ENCODE peak calls at places on chromosome 1, in six cellular contexts. One of them, this sample, is unnamed.

GRCh38 chr1:154992721-154993571 is 440 bp upstream of the LENEP start:
- DNase-seq in SK-N-SH: no peak
- DNase-seq in Panc1: no peak
- DNase-seq in A549: no peak
- DNase-seq in GM23338: peak
- DNase-seq in HCT116: no peak
- DNase-seq in this sample: peak

GRCh38 chr1:43035821-43036456 is 77.3 kb upstream of the SLC2A1 start:
- DNase-seq in HCT116: no peak
- DNase-seq in GM23338: peak
- DNase-seq in Panc1: no peak
- DNase-seq in A549: no peak
- DNase-seq in SK-N-SH: no peak
- DNase-seq in this sample: no peak

GRCh38 chr1:174884001-174884400 is 115.7 kb upstream of the CACYBP start:
- DNase-seq in GM23338: no peak
- DNase-seq in A549: no peak
- DNase-seq in HCT116: no peak
- DNase-seq in SK-N-SH: no peak
- DNase-seq in Panc1: no peak
- DNase-seq in this sample: no peak

GRCh38 chr1:42979888-42980800 is 21.5 kb upstream of the SLC2A1 start:
- DNase-seq in SK-N-SH: no peak
- DNase-seq in HCT116: no peak
- DNase-seq in GM23338: no peak
- DNase-seq in A549: no peak
- DNase-seq in Panc1: no peak
- DNase-seq in this sample: no peak

GRCh38 chr1:43274125-43274803 is 4.5 kb downstream of the TMEM125 start:
- DNase-seq in Panc1: no peak
- DNase-seq in SK-N-SH: no peak
- DNase-seq in HCT116: no peak
- DNase-seq in A549: no peak
- DNase-seq in GM23338: peak
- DNase-seq in this sample: peak

GRCh38 chr1:98981917-98982513 is 22.6 kb downstream of the PLPPR5 start:
- DNase-seq in SK-N-SH: no peak
- DNase-seq in GM23338: no peak
- DNase-seq in HCT116: no peak
- DNase-seq in A549: no peak
- DNase-seq in Panc1: no peak
- DNase-seq in this sample: no peak

GRCh38 chr1:119080586-119080985 is 59.9 kb downstream of the WARS2 start:
- DNase-seq in GM23338: peak
- DNase-seq in HCT116: no peak
- DNase-seq in SK-N-SH: no peak
- DNase-seq in A549: no peak
- DNase-seq in Panc1: no peak
- DNase-seq in this sample: no peak

GRCh38 chr1:36160949-36161485 is 5.1 kb downstream of the MAP7D1 start:
- DNase-seq in SK-N-SH: peak
- DNase-seq in A549: peak
- DNase-seq in HCT116: no peak
- DNase-seq in GM23338: peak
- DNase-seq in Panc1: no peak
- DNase-seq in this sample: no peak

GRCh38 chr1:200896571-200897187 is 2.0 kb downstream of the INAVA start:
- DNase-seq in SK-N-SH: no peak
- DNase-seq in Panc1: no peak
- DNase-seq in A549: peak
- DNase-seq in HCT116: peak
- DNase-seq in GM23338: peak
- DNase-seq in this sample: peak

GRCh38 chr1:150162862-150163706 is 13.4 kb downstream of the PLEKHO1 start:
- DNase-seq in GM23338: peak
- DNase-seq in Panc1: no peak
- DNase-seq in A549: no peak
- DNase-seq in HCT116: no peak
- DNase-seq in SK-N-SH: peak
- DNase-seq in this sample: peak

GRCh38 chr1:198238121-198238520 is 81.3 kb downstream of the NEK7 start:
- DNase-seq in Panc1: no peak
- DNase-seq in A549: no peak
- DNase-seq in HCT116: no peak
- DNase-seq in GM23338: no peak
- DNase-seq in SK-N-SH: no peak
- DNase-seq in this sample: peak

GRCh38 chr1:207821464-207822045 is 69.7 kb downstream of the CD46 start:
- DNase-seq in SK-N-SH: no peak
- DNase-seq in HCT116: no peak
- DNase-seq in GM23338: no peak
- DNase-seq in Panc1: no peak
- DNase-seq in A549: no peak
- DNase-seq in this sample: no peak
- H3K27ac ChIP-seq in SK-N-SH: no peak
- H3K27ac ChIP-seq in HCT116: no peak
- H3K27ac ChIP-seq in GM23338: no peak
- H3K27ac ChIP-seq in Panc1: no peak
- H3K27ac ChIP-seq in A549: peak
- H3K27ac ChIP-seq in this sample: no peak

GRCh38 chr1:181318022-181318857 is 165.1 kb upstream of the CACNA1E start:
- DNase-seq in SK-N-SH: no peak
- DNase-seq in A549: no peak
- DNase-seq in HCT116: no peak
- DNase-seq in Panc1: no peak
- DNase-seq in GM23338: peak
- DNase-seq in this sample: peak

GRCh38 chr1:181314959-181315358 is 168.4 kb upstream of the CACNA1E start:
- DNase-seq in Panc1: no peak
- DNase-seq in A549: no peak
- DNase-seq in GM23338: peak
- DNase-seq in HCT116: no peak
- DNase-seq in SK-N-SH: no peak
- DNase-seq in this sample: no peak

GRCh38 chr1:181318858-181319235 is 164.5 kb upstream of the CACNA1E start:
- DNase-seq in Panc1: no peak
- DNase-seq in SK-N-SH: no peak
- DNase-seq in HCT116: no peak
- DNase-seq in A549: no peak
- DNase-seq in GM23338: no peak
- DNase-seq in this sample: no peak

GRCh38 chr1:181319903-181320302 is 163.4 kb upstream of the CACNA1E start:
- DNase-seq in GM23338: no peak
- DNase-seq in Panc1: no peak
- DNase-seq in SK-N-SH: no peak
- DNase-seq in A549: no peak
- DNase-seq in HCT116: no peak
- DNase-seq in this sample: no peak

DNA sequence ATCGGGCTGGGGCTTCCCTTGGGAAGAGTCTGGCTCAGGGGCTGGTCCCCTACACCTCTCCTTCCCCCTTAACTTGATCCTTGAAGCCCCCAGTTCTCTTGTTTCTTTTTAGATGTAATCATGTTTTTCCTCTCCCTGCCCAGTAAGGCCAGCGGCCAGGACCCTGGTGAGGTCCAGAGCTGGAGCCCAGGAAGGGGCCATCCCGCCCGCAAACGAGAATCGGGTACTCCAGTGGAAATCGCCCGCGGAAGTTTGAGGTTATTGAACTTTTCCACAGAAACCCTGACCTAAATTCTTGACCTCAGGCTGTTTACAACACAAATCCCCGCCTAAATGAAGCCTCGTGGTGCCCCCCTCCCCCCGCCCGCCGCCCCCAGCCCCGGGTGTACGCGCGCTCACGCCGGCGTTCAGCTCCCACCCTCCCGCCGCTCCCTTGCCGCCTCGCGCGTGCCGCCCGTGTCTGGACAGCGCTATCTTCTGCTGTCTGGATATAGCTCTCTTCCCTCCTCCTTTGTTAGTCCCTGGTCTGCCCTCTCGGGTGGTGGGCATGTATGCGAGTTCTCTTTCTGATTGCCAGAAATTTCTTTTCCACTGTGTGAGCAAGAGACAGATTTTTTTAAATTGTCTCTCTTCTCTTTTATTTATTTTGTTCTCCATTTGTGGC is 165.9 kb upstream of the CACNA1E start:
- DNase-seq in SK-N-SH: no peak
- DNase-seq in Panc1: no peak
- DNase-seq in A549: no peak
- DNase-seq in GM23338: no peak
- DNase-seq in HCT116: no peak
- DNase-seq in this sample: no peak
- TF ChIP-seq REST in SK-N-SH: no peak
- TF ChIP-seq REST in Panc1: no peak
- TF ChIP-seq REST in A549: no peak
- TF ChIP-seq REST in GM23338: no peak
- TF ChIP-seq REST in HCT116: no peak
- TF ChIP-seq REST in this sample: no peak

GRCh38 chr1:159076438-159076752 is 171 bp downstream of the AIM2 start:
- DNase-seq in Panc1: no peak
- DNase-seq in HCT116: no peak
- DNase-seq in A549: no peak
- DNase-seq in SK-N-SH: no peak
- DNase-seq in GM23338: no peak
- DNase-seq in this sample: no peak
- H3K4me3 ChIP-seq in Panc1: no peak
- H3K4me3 ChIP-seq in HCT116: no peak
- H3K4me3 ChIP-seq in A549: no peak
- H3K4me3 ChIP-seq in SK-N-SH: peak
- H3K4me3 ChIP-seq in GM23338: no peak
- H3K4me3 ChIP-seq in this sample: no peak

GRCh38 chr1:159921700-159922498 is 3.4 kb downstream of the TAGLN2 start:
- DNase-seq in A549: no peak
- DNase-seq in HCT116: no peak
- DNase-seq in GM23338: no peak
- DNase-seq in Panc1: no peak
- DNase-seq in SK-N-SH: peak
- DNase-seq in this sample: no peak
- H3K27ac ChIP-seq in A549: peak
- H3K27ac ChIP-seq in HCT116: no peak
- H3K27ac ChIP-seq in GM23338: no peak
- H3K27ac ChIP-seq in Panc1: peak
- H3K27ac ChIP-seq in SK-N-SH: peak
- H3K27ac ChIP-seq in this sample: peak

DNA sequence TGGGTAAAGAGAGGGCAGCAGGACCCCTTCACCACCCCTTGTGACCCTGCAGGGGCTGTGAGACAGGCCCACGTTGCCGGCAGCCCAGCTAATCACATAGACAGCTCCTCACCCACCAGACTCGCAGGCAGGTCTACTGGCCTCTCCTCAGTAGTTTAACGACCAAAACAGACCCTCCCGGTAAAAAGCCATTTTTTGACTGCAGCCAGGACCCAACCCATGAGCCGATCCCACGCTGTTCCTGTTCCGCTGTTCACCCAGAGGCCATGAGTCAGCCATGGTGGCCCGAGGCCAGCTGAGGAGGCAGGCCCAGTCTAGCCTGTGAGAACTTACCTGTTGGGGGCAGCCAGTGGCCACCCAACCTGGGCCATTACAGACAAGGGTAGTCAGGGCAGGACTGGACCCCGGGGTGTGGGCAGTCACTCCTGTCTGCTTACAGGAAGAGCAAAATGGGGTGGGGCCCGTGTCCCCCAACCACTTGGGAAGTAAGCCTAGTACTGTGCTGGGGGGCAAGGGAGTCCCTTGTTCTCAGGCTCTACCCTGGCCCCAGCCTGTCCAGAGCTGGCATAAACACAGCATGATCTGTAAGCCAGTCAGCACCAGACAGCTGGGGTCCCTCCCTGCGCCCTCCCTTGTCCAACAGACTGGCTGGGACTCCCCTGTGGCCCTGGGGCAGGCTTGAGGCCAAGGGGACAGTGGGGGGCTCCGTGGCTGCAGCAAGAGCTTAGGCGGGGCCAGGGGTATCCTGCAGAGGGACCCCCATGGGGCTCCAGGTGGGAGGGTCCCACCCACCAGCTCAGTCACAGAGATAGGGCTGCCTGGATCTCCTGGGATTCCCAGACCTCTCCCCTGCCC is 61.9 kb downstream of the WNT9A start:
- DNase-seq in SK-N-SH: peak
- DNase-seq in Panc1: no peak
- DNase-seq in A549: peak
- DNase-seq in HCT116: peak
- DNase-seq in GM23338: no peak
- DNase-seq in this sample: no peak
- TF ChIP-seq REST in SK-N-SH: no peak
- TF ChIP-seq REST in Panc1: no peak
- TF ChIP-seq REST in A549: no peak
- TF ChIP-seq REST in HCT116: no peak
- TF ChIP-seq REST in GM23338: no peak
- TF ChIP-seq REST in this sample: no peak

DNA sequence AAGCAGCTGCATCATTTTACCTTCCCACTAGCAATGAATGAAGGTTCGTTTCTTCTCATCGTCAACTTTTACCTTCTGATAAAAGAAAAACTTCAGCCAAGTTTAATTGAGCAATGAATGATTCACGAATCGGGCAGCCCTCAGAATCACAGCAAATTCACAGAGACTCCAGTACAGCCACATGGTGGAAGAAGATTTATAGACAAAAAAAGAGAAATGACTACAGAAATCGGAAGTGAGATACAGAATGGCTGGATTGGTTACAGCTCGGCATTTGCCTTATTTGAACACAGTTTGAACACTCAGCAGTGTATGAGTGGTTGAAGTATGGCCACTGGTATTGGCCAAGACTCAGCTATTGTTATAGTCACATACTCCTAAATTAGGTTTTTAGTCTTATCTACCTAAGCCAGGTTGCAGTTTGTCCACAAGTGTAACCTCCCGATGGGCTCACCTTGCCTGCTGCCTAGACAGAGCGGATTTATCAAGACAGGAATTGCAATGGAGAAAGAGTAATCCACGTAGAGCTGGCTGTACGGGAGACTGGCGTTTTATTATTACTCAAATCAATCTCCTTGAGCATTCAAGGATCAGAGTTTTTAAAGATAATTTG is 15.3 kb downstream of the AK4 start:
- DNase-seq in HCT116: no peak
- DNase-seq in Panc1: no peak
- DNase-seq in GM23338: no peak
- DNase-seq in A549: no peak
- DNase-seq in SK-N-SH: no peak
- DNase-seq in this sample: no peak
- H3K4me3 ChIP-seq in HCT116: no peak
- H3K4me3 ChIP-seq in Panc1: no peak
- H3K4me3 ChIP-seq in GM23338: no peak
- H3K4me3 ChIP-seq in A549: no peak
- H3K4me3 ChIP-seq in SK-N-SH: no peak
- H3K4me3 ChIP-seq in this sample: no peak

This sample was measured in HL-60.